ENCODE peak calls at places on chromosomes 5 and 9, in five cellular contexts. G, T, Y, H and U are unnamed samples.

GRCh38 chr9:6788175-6789016 is 30.6 kb downstream of the KDM4C start:
- DNase-seq in G (peak), T (no peak), H (peak), Y (peak), U (peak)

GRCh38 chr5:77129386-77129785 is 42.3 kb upstream of the ZBED3 start:
- DNase-seq in G (peak), T (no peak), H (peak), Y (peak), U (peak)

GRCh38 chr9:2743937-2744529 is 26.7 kb downstream of the KCNV2 start:
- DNase-seq in G (no peak), Y (no peak), H (peak), T (no peak), U (no peak)

GRCh38 chr5:143634689-143635088 is 177.3 kb upstream of the HMHB1 start:
- DNase-seq in H (no peak), G (no peak), T (no peak), Y (no peak), U (no peak)

GRCh38 chr9:113798062-113799030 is 77.8 kb upstream of the ZNF618 start:
- DNase-seq in Y (no peak), G (no peak), H (no peak), T (no peak), U (peak)

GRCh38 chr9:22742401-22742800 is 295.8 kb downstream of the DMRTA1 start:
- DNase-seq in H (no peak), Y (no peak), G (no peak), T (no peak), U (no peak)

GRCh38 chr5:132484386-132484715 is 6.2 kb downstream of the IRF1 start:
- DNase-seq in G (no peak), H (no peak), T (no peak), Y (no peak), U (no peak)

GRCh38 chr5:65742565-65743231 is 20.7 kb downstream of the NLN start:
- DNase-seq in T (peak), H (peak), G (peak), Y (peak), U (peak)

GRCh38 chr9:6049798-6050197 is 34.4 kb upstream of the RANBP6 start:
- DNase-seq in T (peak), G (no peak), H (peak), Y (peak), U (peak)

GRCh38 chr9:131042666-131043065 is 33.7 kb downstream of the LAMC3 start:
- DNase-seq in T (no peak), G (no peak), H (peak), Y (peak), U (no peak)
- H3K4me3 ChIP-seq in T (no peak), G (no peak), H (no peak), Y (no peak), U (no peak)

GRCh38 chr5:83470920-83471404 is 582 bp upstream of the VCAN start:
- DNase-seq in Y (peak), T (no peak), G (peak), H (peak), U (no peak)

GRCh38 chr5:83473344-83474169 is 2.0 kb downstream of the VCAN start:
- DNase-seq in G (peak), Y (peak), H (peak), T (peak), U (peak)

GRCh38 chr5:83471405-83472212 is at the start of gene VCAN:
- DNase-seq in Y (peak), T (no peak), H (peak), G (peak), U (peak)

GRCh38 chr5:83472508-83473343 is 1.2 kb downstream of the VCAN start:
- DNase-seq in T (peak), Y (peak), H (peak), G (peak), U (peak)

DNA sequence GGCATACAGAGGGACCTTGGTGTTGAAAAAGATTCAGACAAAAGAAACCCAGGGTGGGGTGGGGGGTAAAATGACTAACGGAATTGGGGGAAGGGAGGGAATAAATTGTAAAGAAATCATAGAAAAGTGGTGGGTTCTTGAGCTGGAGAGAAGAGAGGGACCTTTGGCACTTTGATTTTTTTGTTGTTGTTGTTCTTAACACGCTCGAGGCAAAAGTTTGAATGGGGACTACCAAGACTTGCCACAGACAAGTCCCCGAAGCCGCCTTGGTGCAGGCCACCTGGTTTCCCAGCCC is 616 bp downstream of the VCAN start:
- DNase-seq in T (no peak), Y (no peak), H (no peak), G (no peak), U (no peak)
- H3K4me3 ChIP-seq in T (peak), Y (peak), H (peak), G (peak), U (peak)

GRCh38 chr5:123753349-123754166 is 241.6 kb downstream of the CSNK1G3 start:
- DNase-seq in T (no peak), H (no peak), G (no peak), Y (no peak), U (no peak)

GRCh38 chr5:123754167-123754840 is 242.3 kb downstream of the CSNK1G3 start:
- DNase-seq in T (no peak), Y (peak), H (no peak), G (no peak), U (peak)

GRCh38 chr5:123756325-123756664 is 244.3 kb downstream of the CSNK1G3 start:
- DNase-seq in Y (peak), G (no peak), T (no peak), H (no peak), U (no peak)

GRCh38 chr5:123754903-123755302 is 242.9 kb downstream of the CSNK1G3 start:
- DNase-seq in H (no peak), G (no peak), T (no peak), Y (peak), U (peak)

DNA sequence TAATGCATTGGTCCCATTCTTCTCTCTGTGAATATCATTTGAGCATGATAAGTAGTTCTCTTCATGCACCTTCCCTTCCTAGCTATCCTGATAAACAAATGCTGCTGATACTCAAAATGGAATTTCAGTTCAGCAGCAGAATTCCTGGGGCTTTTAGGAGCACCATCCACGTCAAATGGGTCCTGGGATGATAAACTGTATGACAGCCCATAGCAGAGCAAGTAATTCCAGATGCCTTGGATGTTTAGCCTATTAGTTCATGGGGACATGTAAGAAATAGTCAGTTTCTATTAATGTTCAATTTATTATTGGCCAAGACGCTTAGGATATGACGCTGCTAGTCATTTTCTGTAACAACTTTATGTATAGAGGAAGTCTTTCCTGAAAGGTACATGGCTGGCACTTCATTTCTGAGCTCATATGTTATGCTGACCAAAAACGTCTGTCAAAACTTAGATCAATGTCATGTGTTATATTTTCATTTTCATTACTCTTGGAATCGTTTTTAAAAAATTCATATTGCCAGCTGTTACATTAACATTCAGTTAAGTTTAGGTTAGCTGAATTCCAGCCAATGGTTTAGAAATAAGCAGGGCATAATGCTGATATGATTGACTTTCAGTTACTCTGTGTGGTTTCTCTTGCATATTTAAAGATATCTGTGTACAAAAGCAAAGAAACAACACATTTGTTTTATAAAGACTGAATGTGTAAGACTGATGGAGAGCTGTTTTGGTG is 243.8 kb downstream of the CSNK1G3 start:
- DNase-seq in T (no peak), Y (peak), G (no peak), H (peak), U (peak)
- H3K4me3 ChIP-seq in T (no peak), Y (no peak), G (no peak), H (no peak), U (no peak)

GRCh38 chr5:87030699-87031098 is 237.0 kb upstream of the RASA1 start:
- DNase-seq in Y (no peak), G (no peak), H (no peak), T (no peak), U (no peak)
- H3K4me3 ChIP-seq in Y (no peak), G (no peak), H (no peak), T (no peak), U (no peak)

DNA sequence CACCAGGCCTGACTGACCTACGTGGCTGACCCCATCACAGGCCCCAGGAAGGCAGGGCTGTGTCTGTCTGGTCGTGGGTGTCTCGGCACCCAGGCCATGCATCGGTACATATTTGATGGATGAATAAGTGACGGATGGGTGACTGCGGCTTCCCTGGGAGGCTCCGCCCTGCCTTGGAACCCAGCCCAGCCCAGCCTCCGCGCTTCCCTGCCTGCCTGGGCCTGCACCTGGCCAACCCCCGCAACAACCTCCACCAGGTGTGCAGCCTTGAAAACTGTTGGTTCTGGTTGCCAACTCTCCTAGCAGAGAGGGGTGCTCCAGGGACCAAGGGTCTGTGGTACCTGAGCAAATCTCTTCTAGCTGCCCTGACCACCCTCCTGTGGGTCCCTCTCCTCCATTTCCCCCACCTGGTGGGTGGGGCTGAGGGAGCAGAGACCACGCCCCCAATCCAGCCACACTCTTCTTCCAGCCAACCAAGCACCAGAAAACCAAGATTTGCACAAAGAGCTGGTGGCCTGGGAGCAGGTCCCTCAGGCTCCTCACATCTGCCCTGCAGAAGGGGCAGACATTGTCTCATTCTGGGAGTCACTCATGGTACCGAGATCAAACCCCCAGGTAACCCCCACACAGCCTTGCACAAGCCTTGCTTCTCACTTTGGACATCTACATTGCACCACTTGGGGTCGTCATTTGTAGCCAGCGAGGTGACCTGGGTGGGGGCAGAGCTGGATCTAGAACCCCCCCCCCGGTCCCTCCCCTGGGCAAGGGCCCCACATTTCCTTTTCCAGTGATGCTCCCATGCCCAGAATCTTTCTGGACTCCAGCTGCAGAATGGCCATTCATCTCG is 100.6 kb upstream of the IER5L start:
- DNase-seq in Y (no peak), G (peak), T (peak), H (no peak), U (peak)
- H3K4me3 ChIP-seq in Y (no peak), G (no peak), T (no peak), H (no peak), U (no peak)

GRCh38 chr5:158951461-158951860 is 148.3 kb downstream of the EBF1 start:
- DNase-seq in G (no peak), T (no peak), H (no peak), Y (no peak), U (no peak)

GRCh38 chr5:158953929-158954534 is 145.7 kb downstream of the EBF1 start:
- DNase-seq in Y (no peak), T (peak), G (no peak), H (no peak), U (no peak)

GRCh38 chr5:158955636-158956035 is 144.1 kb downstream of the EBF1 start:
- DNase-seq in T (no peak), Y (no peak), G (no peak), H (no peak), U (no peak)

GRCh38 chr5:158952951-158953350 is 146.8 kb downstream of the EBF1 start:
- DNase-seq in G (no peak), Y (no peak), T (no peak), H (no peak), U (peak)

DNA sequence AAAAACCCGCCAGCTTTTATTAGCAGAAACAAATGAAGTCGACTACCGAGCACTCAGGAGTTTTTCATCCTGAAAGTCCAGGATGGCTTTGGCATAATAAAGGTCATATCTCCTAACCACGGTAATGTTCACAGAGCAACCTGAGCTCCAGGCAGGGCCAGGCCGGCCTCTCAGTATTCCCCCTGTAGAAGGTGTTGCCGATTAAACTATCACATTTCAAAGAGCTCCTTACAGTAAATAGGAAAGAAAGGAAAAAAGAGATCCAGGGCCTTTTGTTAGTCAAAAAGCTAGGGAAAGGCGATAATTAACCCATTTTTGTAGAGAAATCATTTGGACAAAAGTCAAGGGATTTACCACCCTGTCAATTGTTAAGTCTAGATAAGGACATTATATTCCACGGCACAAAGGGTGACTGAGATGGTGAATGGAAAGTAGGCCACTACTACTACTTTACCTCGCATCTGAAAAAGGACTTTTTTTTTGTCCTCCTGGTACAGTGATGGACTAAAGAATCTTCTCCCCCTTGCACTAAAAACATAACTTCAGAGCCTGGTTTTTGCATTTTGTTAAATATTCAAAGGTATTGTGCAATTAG is 147.7 kb downstream of the EBF1 start:
- DNase-seq in G (peak), H (peak), Y (no peak), T (no peak), U (no peak)
- H3K4me3 ChIP-seq in G (peak), H (no peak), Y (no peak), T (no peak), U (no peak)

GRCh38 chr9:124505006-124505900 is 1.9 kb downstream of the NR5A1 start:
- DNase-seq in T (no peak), Y (no peak), G (peak), H (no peak), U (no peak)
- H3K4me3 ChIP-seq in T (no peak), Y (no peak), G (peak), H (no peak), U (no peak)

DNA sequence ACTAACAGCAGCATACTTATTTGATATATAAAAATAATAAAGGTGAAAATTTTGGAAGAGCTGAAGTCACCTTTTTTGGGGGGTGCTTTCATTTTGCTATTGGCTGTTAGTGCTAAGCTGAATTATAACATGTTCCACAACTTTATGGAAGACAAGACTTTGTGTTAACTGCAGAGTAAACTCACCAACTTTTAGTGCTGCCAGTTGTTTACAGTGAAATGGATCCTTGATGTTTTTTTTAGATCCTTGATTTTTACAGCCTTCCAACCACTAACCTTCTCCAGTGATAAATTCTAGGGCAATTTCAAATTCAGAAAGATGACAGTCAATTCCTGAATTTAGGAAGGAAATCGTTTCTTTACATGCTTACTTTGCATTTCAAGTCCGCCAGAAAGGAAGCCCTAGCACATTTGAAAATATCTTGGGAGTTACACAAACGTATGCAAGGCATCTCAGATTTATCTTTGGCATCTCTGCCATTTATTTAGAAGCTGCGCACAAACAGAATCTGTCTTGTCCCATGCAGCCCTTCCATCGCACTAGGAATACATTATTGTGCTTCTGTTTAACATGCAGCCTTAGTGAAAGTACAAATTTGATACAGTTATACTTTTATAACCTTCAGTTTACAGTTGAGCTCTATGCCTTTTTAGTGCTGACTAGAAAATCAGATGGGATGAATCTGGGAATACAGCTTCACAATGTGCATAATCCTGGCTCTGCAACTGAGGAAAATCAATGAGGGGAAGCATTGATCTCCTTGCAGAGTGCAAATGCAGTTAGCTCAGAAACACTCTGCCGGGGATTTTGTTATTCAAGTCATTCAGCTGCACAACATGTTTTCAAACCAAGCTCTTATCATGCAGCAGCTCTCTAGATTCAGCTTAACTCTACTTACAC is 142.4 kb upstream of the ZNF608 start:
- DNase-seq in H (no peak), T (no peak), Y (no peak), G (peak), U (no peak)
- H3K4me3 ChIP-seq in H (no peak), T (no peak), Y (no peak), G (no peak), U (no peak)